ENCODE peak calls at places on chromosomes 4 and X, in six cellular contexts. F, L, H, R, V and E are unnamed samples.

GRCh38 chr4:161629694-161630441 is 533.9 kb downstream of the FSTL5 start:
- DNase-seq in F (no peak), L (no peak), H (no peak), R (no peak), V (no peak), E (no peak)

GRCh38 chr4:87679449-87680169 is 29.5 kb downstream of the DMP1 start:
- DNase-seq in F (peak; percentile 68), L (peak; percentile 8), H (peak; percentile 2), R (peak; percentile 42), V (peak; percentile 48), E (peak; percentile 59)

GRCh38 chr4:77367638-77368037 is 210.6 kb downstream of the CCNG2 start:
- DNase-seq in F (no peak), L (no peak), H (no peak), R (no peak), V (no peak), E (no peak)

GRCh38 chr4:2507855-2508254 is 28.6 kb upstream of the FAM193A start:
- DNase-seq in F (no peak), L (no peak), H (no peak), R (no peak), V (no peak), E (no peak)

GRCh38 chrX:10615931-10616780 is 4.2 kb downstream of the MID1 start:
- DNase-seq in F (no peak), L (no peak), H (no peak), R (peak; percentile 25), V (no peak), E (peak; percentile 67)

GRCh38 chrX:84168095-84168494 is 19.9 kb downstream of the RPS6KA6 start:
- DNase-seq in F (no peak), L (no peak), H (no peak), R (no peak), V (no peak), E (no peak)

GRCh38 chr4:77163636-77164035 is 6.6 kb downstream of the CCNG2 start:
- DNase-seq in F (no peak), L (no peak), H (no peak), R (no peak), V (no peak), E (no peak)

GRCh38 chr4:40251366-40251765 is 54.5 kb downstream of the RHOH start:
- DNase-seq in F (no peak), L (peak; percentile 35), H (no peak), R (no peak), V (no peak), E (no peak)

GRCh38 chr4:38174811-38175210 is 214.6 kb downstream of the PTTG2 start:
- DNase-seq in F (no peak), L (no peak), H (no peak), R (no peak), V (no peak), E (no peak)

DNA sequence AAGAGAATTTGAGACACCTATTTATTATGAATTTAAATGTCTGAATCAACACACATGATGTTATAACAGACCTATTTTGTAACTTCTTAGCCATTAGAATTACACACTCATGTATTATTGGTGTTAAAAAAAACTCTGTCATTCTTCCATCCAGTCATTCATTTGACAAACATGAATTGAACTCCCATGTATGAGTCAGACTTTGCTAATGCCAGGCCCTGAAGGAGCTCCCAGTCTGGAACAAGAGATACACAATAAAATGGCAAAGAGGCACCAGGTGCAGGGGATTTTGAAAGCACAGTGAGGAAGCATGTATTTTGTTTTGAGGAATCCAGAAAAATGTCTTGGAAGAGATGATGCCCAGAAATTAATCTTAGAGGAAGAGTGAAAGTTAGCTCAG is 87.7 kb upstream of the EFHC2 start:
- DNase-seq in F (no peak), L (peak; percentile 55), H (no peak), R (no peak), V (peak; percentile 6), E (no peak)
- TF ChIP-seq CHD2 in F (no peak), L (no peak), H (no peak), R (no peak), V (no peak), E (no peak)

GRCh38 chrX:107566603-107567262 is 61.6 kb upstream of the PRPS1 start:
- DNase-seq in F (no peak), L (no peak), H (no peak), R (no peak), V (no peak), E (no peak)
- TF ChIP-seq CHD2 in F (peak; percentile 1), L (no peak), H (no peak), R (no peak), V (no peak), E (no peak)

DNA sequence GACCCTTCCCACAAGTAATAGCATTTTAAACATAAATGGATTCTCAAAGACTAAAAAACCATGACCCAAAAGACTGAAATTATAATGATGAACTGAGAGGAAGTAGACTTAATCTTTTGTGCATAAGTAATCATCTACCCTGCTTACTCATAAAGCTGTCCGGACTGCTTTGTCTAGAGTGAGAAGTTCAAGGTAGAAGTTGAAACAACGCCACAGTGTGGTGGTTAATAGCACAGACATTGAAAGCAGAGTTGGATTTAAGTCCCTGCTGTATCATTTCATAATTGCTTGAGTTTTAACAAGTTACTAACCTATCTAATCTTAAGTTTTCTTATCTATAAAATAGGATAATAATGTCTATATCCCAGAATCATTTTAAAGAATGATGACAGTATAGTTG is 346.5 kb downstream of the CENPC start:
- DNase-seq in F (no peak), L (no peak), H (no peak), R (no peak), V (no peak), E (no peak)
- TF ChIP-seq CHD2 in F (no peak), L (no peak), H (no peak), R (no peak), V (no peak), E (no peak)

GRCh38 chr4:176189891-176190795 is 5.2 kb downstream of the SPATA4 start:
- DNase-seq in F (no peak), L (no peak), H (no peak), R (no peak), V (no peak), E (no peak)
- TF ChIP-seq CHD2 in F (no peak), L (no peak), H (no peak), R (no peak), V (no peak), E (no peak)

DNA sequence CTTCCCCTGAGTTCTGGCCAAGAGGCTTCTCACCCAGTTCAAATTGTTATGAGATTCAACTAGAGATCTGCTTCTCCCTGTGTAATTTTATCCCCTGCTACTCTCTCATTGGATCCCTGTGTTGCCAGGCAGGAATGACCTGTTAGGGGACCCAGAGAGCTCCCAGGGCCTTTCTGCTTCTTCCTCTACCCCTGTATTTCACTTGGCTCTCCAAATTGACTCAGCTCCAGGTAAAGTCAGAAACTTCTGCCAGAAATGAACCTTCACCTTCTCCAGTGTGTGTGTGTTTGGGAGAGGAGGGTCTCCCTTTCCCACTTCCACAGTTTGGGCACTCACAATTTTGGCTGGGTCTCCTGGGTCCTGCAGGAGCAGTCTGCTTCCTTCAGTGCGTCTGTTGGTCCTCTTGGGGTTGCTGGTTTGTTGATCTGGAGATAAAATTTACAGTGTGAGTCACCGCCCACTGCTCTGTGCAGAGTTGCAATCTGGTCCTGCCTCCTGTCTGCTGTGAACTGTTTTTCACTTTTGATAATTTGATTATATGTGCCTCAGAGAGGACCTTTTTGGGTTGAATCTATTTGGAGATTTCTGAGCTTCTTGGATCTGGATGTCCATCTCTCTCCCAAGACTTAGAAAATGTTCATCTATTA is 112.4 kb upstream of the EDA2R start:
- DNase-seq in F (no peak), L (no peak), H (no peak), R (no peak), V (no peak), E (no peak)
- TF ChIP-seq CHD2 in F (no peak), L (no peak), H (no peak), R (no peak), V (no peak), E (no peak)

DNA sequence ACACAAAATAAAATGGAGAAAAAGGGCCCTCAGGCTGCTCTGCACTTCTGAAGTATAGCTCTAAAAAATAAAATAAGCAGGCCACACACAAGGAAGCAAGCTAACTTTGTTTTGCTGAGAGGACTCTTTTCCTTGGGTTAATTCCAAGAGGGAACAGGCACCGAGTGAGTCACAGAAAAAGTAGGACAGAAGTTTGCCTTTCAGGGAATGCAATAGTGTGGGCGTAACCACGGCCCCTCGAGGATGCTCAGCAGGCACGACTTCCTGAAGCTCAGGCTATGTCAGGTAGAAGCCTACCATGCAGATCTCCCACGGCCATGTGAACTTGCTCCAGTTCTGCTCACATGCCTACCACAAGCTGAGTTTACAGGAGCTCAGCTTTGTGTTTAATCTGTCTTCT is 22.1 kb downstream of the PPP1R2C start:
- DNase-seq in F (no peak), L (peak; percentile 1), H (no peak), R (no peak), V (no peak), E (no peak)
- TF ChIP-seq CHD2 in F (no peak), L (no peak), H (no peak), R (no peak), V (no peak), E (no peak)

GRCh38 chr4:89438102-89438831 is 130.7 kb upstream of the GPRIN3 start:
- DNase-seq in F (peak; percentile 78), L (peak; percentile 21), H (peak; percentile 9), R (peak; percentile 19), V (peak; percentile 23), E (peak; percentile 34)

GRCh38 chr4:89439533-89439932 is 131.9 kb upstream of the GPRIN3 start:
- DNase-seq in F (no peak), L (no peak), H (no peak), R (no peak), V (no peak), E (no peak)

DNA sequence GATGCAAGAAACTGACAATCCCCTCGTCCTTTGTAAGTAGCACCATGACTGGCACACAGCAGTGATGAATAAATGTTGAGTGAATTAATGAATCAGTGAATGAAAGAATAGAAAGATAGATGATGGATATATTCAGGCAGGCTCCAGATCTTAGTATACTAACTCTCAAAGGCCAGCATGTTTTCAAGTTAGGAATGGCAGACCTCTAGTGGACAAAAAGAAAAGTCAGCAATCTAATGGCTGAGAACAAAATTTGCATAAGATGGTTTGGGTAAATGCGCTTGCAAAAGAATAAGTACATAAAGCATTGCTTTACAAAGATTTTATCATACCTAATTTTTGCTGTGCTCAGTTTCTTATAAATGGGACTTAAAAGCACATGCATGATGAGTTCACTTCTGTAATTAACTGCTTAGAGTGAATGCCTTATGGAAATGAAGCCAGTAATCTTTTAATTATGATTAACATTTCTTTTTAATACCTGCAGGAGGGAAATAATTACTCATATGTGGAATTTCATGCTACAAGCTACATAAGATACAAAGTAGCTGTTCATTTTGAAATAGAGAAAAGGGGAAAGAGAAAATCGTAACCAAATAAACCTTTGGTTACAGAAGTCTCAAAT is 126.9 kb upstream of the GPRIN3 start:
- DNase-seq in F (no peak), L (peak; percentile 6), H (no peak), R (no peak), V (no peak), E (peak; percentile 34)
- TF ChIP-seq CHD2 in F (no peak), L (no peak), H (no peak), R (no peak), V (no peak), E (no peak)